ENCODE peak calls at places on chromosomes 16 and 17, in seven cellular contexts. R, M, A, Q, W, F and Y are unnamed samples.
A peak's percentile ranks its signal among the peaks of the same experiment; 100 is the strongest.

GRCh38 chr17:559699-560378 is 154.8 kb downstream of the VPS53 start:
- DNase-seq in R (no peak), M (no peak), A (no peak), Q (no peak), W (no peak), F (no peak), Y (no peak)

GRCh38 chr17:80647746-80648145 is 103.1 kb downstream of the RPTOR start:
- DNase-seq in R (no peak), M (no peak), A (no peak), Q (no peak), W (no peak), F (no peak), Y (no peak)

GRCh38 chr16:68190099-68190498 is 45.8 kb downstream of the ESRP2 start:
- DNase-seq in R (no peak), M (no peak), A (no peak), Q (no peak), W (no peak), F (no peak), Y (no peak)

GRCh38 chr16:30557397-30557949 is 701 bp downstream of the ZNF764 start:
- DNase-seq in R (peak; percentile 65), M (no peak), A (peak; percentile 42), Q (peak; percentile 57), W (no peak), F (no peak), Y (no peak)

GRCh38 chr16:21097151-21097550 is 53.5 kb downstream of the DNAH3 start:
- DNase-seq in R (no peak), M (no peak), A (no peak), Q (no peak), W (no peak), F (no peak), Y (no peak)

GRCh38 chr17:65074778-65075250 is 18.3 kb upstream of the GNA13 start:
- DNase-seq in R (peak; percentile 28), M (no peak), A (peak; percentile 91), Q (no peak), W (peak; percentile 60), F (no peak), Y (no peak)

GRCh38 chr16:12927591-12927990 is 26.2 kb downstream of the SHISA9 start:
- DNase-seq in R (no peak), M (no peak), A (no peak), Q (no peak), W (no peak), F (no peak), Y (no peak)

GRCh38 chr17:67246398-67246647 is 1.3 kb upstream of the HELZ start:
- DNase-seq in R (no peak), M (no peak), A (peak; percentile 33), Q (no peak), W (no peak), F (no peak), Y (no peak)

GRCh38 chr16:31010539-31010938 is at the start of gene STX1B:
- DNase-seq in R (peak; percentile 79), M (no peak), A (peak; percentile 100), Q (no peak), W (no peak), F (no peak), Y (no peak)

GRCh38 chr16:75138636-75139035 is 9.7 kb upstream of the ZFP1 start:
- DNase-seq in R (no peak), M (no peak), A (no peak), Q (no peak), W (no peak), F (no peak), Y (no peak)

GRCh38 chr16:4911831-4912422 is 25.0 kb downstream of the PPL start:
- DNase-seq in R (no peak), M (no peak), A (no peak), Q (no peak), W (peak; percentile 32), F (no peak), Y (no peak)

GRCh38 chr16:3038256-3038655 is 1.5 kb upstream of the BICDL2 start:
- DNase-seq in R (no peak), M (no peak), A (peak; percentile 46), Q (no peak), W (peak; percentile 33), F (no peak), Y (no peak)

GRCh38 chr16:73616186-73616585 is 568.3 kb upstream of the ZFHX3 start:
- DNase-seq in R (peak; percentile 13), M (no peak), A (no peak), Q (no peak), W (no peak), F (no peak), Y (no peak)

GRCh38 chr17:13477180-13477611 is 124.5 kb downstream of the HS3ST3A1 start:
- DNase-seq in R (no peak), M (no peak), A (no peak), Q (no peak), W (no peak), F (no peak), Y (no peak)

GRCh38 chr16:68978303-68978954 is 127.0 kb upstream of the HAS3 start:
- DNase-seq in R (no peak), M (no peak), A (no peak), Q (no peak), W (no peak), F (no peak), Y (no peak)

GRCh38 chr16:3998793-3999478 is 117.3 kb downstream of the ADCY9 start:
- DNase-seq in R (no peak), M (no peak), A (no peak), Q (no peak), W (no peak), F (no peak), Y (no peak)

GRCh38 chr16:3187798-3188674 is at the start of gene OR1F1:
- DNase-seq in R (peak; percentile 36), M (no peak), A (peak; percentile 78), Q (no peak), W (peak; percentile 71), F (no peak), Y (no peak)

GRCh38 chr17:14211778-14212177 is 24.9 kb downstream of the CDRT15 start:
- DNase-seq in R (peak; percentile 22), M (no peak), A (no peak), Q (peak; percentile 42), W (no peak), F (no peak), Y (no peak)

GRCh38 chr16:87570938-87571867 is 31.1 kb upstream of the JPH3 start:
- DNase-seq in R (peak; percentile 66), M (no peak), A (peak; percentile 71), Q (no peak), W (peak; percentile 59), F (no peak), Y (no peak)

GRCh38 chr16:87603684-87604571 is 1.6 kb downstream of the JPH3 start:
- DNase-seq in R (no peak), M (no peak), A (peak; percentile 77), Q (no peak), W (no peak), F (no peak), Y (no peak)

GRCh38 chr17:46783031-46783593 is 35.4 kb downstream of the WNT3 start:
- DNase-seq in R (no peak), M (no peak), A (no peak), Q (no peak), W (peak; percentile 58), F (no peak), Y (no peak)

GRCh38 chr17:58112970-58113631 is 29.9 kb downstream of the DYNLL2 start:
- DNase-seq in R (peak; percentile 71), M (no peak), A (peak; percentile 79), Q (peak; percentile 26), W (peak; percentile 70), F (peak; percentile 37), Y (peak; percentile 28)

GRCh38 chr16:84282533-84282932 is 12.1 kb upstream of the WFDC1 start:
- DNase-seq in R (no peak), M (no peak), A (no peak), Q (no peak), W (no peak), F (no peak), Y (no peak)

GRCh38 chr16:84279871-84280270 is 14.8 kb upstream of the WFDC1 start:
- DNase-seq in R (no peak), M (no peak), A (no peak), Q (no peak), W (no peak), F (no peak), Y (no peak)

GRCh38 chr16:84278968-84279367 is 15.7 kb upstream of the WFDC1 start:
- DNase-seq in R (no peak), M (no peak), A (no peak), Q (no peak), W (no peak), F (no peak), Y (no peak)

GRCh38 chr16:84283314-84284167 is 11.1 kb upstream of the WFDC1 start:
- DNase-seq in R (no peak), M (no peak), A (no peak), Q (no peak), W (no peak), F (no peak), Y (no peak)

GRCh38 chr16:84281077-84281476 is 13.6 kb upstream of the WFDC1 start:
- DNase-seq in R (peak; percentile 71), M (no peak), A (peak; percentile 50), Q (no peak), W (no peak), F (no peak), Y (no peak)
- TF ChIP-seq TAF1 in R (no peak), M (no peak), A (no peak), Q (no peak), W (no peak), F (no peak), Y (no peak)

GRCh38 chr17:79010304-79010646 is 711 bp upstream of the CANT1 start:
- DNase-seq in R (no peak), M (no peak), A (no peak), Q (no peak), W (no peak), F (no peak), Y (no peak)

GRCh38 chr17:79012563-79013134 is 3.1 kb upstream of the CANT1 start:
- DNase-seq in R (no peak), M (no peak), A (no peak), Q (no peak), W (no peak), F (no peak), Y (no peak)

GRCh38 chr17:79014158-79014758 is 4.7 kb upstream of the CANT1 start:
- DNase-seq in R (no peak), M (no peak), A (no peak), Q (no peak), W (no peak), F (no peak), Y (no peak)

GRCh38 chr17:79009397-79010303 is at the start of gene CANT1:
- DNase-seq in R (peak; percentile 95), M (peak; percentile 43), A (peak; percentile 100), Q (peak; percentile 98), W (peak; percentile 84), F (peak; percentile 64), Y (peak; percentile 99)

GRCh38 chr17:79011451-79012147 is 2.0 kb upstream of the CANT1 start:
- DNase-seq in R (no peak), M (no peak), A (no peak), Q (no peak), W (no peak), F (no peak), Y (no peak)
- TF ChIP-seq TAF1 in R (no peak), M (no peak), A (no peak), Q (no peak), W (no peak), F (no peak), Y (no peak)

GRCh38 chr17:7686221-7687071 is 844 bp downstream of the TP53 start:
- DNase-seq in R (peak; percentile 43), M (no peak), A (peak; percentile 80), Q (peak; percentile 47), W (peak; percentile 77), F (peak; percentile 86), Y (no peak)
- TF ChIP-seq TAF1 in R (peak; percentile 82), M (peak; percentile 99), A (peak; percentile 83), Q (peak; percentile 89), W (peak; percentile 50), F (peak; percentile 96), Y (peak; percentile 89)

GRCh38 chr16:23754594-23755483 is at the start of gene CHP2:
- DNase-seq in R (peak; percentile 91), M (no peak), A (peak; percentile 58), Q (no peak), W (no peak), F (no peak), Y (no peak)
- TF ChIP-seq TAF1 in R (no peak), M (no peak), A (no peak), Q (no peak), W (no peak), F (no peak), Y (no peak)